ENCODE peak calls at places on chromosomes 2 and 18, in five cellular contexts. P is A549, X is GM12878, E is psoas muscle, Q is prostate gland. R is an unnamed sample.

GRCh38 chr2:199975297-199975895 is 20.0 kb downstream of the MAIP1 start:
- DNase-seq in P (no peak), E (no peak), X (no peak), Q (no peak), R (peak)

GRCh38 chr2:170814551-170815245 is 2.0 kb upstream of the GAD1 start:
- DNase-seq in E (no peak), Q (no peak), P (no peak), X (no peak), R (no peak)

GRCh38 chr2:16604236-16604635 is 61.4 kb downstream of the CYRIA start:
- DNase-seq in E (no peak), Q (no peak), X (no peak), P (no peak), R (no peak)

GRCh38 chr2:10971131-10971854 is 59.6 kb downstream of the KCNF1 start:
- DNase-seq in X (no peak), E (no peak), P (no peak), Q (no peak), R (no peak)

GRCh38 chr2:190533175-190533967 is 1.2 kb downstream of the NEMP2 start:
- DNase-seq in E (no peak), Q (no peak), P (no peak), X (no peak), R (no peak)

GRCh38 chr18:79348066-79348465 is 47.7 kb upstream of the NFATC1 start:
- DNase-seq in Q (no peak), P (no peak), E (no peak), X (no peak), R (peak)

GRCh38 chr2:218323526-218324472 is 31.5 kb upstream of the TMBIM1 start:
- DNase-seq in Q (peak), E (no peak), X (no peak), P (peak), R (peak)

GRCh38 chr2:37287966-37288365 is 36.7 kb downstream of the PRKD3 start:
- DNase-seq in E (no peak), Q (no peak), P (peak), X (peak), R (no peak)

GRCh38 chr2:189698020-189698887 is 23.8 kb downstream of the ANKAR start:
- DNase-seq in Q (peak), X (no peak), P (peak), E (no peak), R (peak)

GRCh38 chr2:127574656-127575055 is 39.2 kb downstream of the MYO7B start:
- DNase-seq in Q (no peak), P (no peak), E (no peak), X (no peak), R (no peak)

GRCh38 chr2:2060431-2060830 is 270.6 kb downstream of the MYT1L start:
- DNase-seq in E (no peak), P (no peak), Q (no peak), X (no peak), R (no peak)

GRCh38 chr18:44715245-44715644 is 34.6 kb downstream of the SETBP1 start:
- DNase-seq in Q (peak), X (no peak), P (no peak), E (peak), R (peak)

GRCh38 chr18:78507217-78507616 is 472.4 kb upstream of the SALL3 start:
- DNase-seq in P (no peak), E (no peak), X (no peak), Q (no peak), R (no peak)

GRCh38 chr2:28352104-28352503 is 40.6 kb upstream of the FOSL2 start:
- DNase-seq in X (no peak), Q (no peak), P (no peak), E (peak), R (no peak)

GRCh38 chr2:165376571-165376975 is 92.9 kb upstream of the CSRNP3 start:
- DNase-seq in E (no peak), P (no peak), X (no peak), Q (no peak), R (no peak)

GRCh38 chr2:38125830-38126229 is 49.9 kb upstream of the CYP1B1 start:
- DNase-seq in X (no peak), P (no peak), Q (no peak), E (no peak), R (no peak)

GRCh38 chr18:31942999-31943894 is at the start of gene TRAPPC8:
- DNase-seq in X (peak), E (peak), P (peak), Q (peak), R (peak)

GRCh38 chr2:202780514-202781021 is 91.0 kb downstream of the ICA1L start:
- DNase-seq in X (peak), P (no peak), E (no peak), Q (no peak), R (peak)

GRCh38 chr18:28459587-28459986 is 282.7 kb upstream of the CDH2 start:
- DNase-seq in X (no peak), P (no peak), Q (no peak), E (no peak), R (no peak)

GRCh38 chr18:14961991-14962390 is 214.0 kb downstream of the ANKRD30B start:
- DNase-seq in X (no peak), P (no peak), Q (no peak), E (no peak), R (peak)

GRCh38 chr18:45567123-45567522 is 48.2 kb upstream of the SLC14A2 start:
- DNase-seq in Q (no peak), P (no peak), X (no peak), E (no peak), R (peak)

GRCh38 chr2:185738679-185739472 is at the start of gene FSIP2:
- DNase-seq in X (no peak), P (no peak), Q (peak), E (peak), R (peak)

GRCh38 chr18:74899554-74899953 is 301.9 kb downstream of the ZNF407 start:
- DNase-seq in X (no peak), P (no peak), Q (no peak), E (peak), R (peak)

GRCh38 chr2:119257198-119257597 is 33.6 kb downstream of the STEAP3 start:
- DNase-seq in X (no peak), E (no peak), Q (no peak), P (no peak), R (no peak)

GRCh38 chr2:233029321-233029720 is 3.2 kb upstream of the NEU2 start:
- DNase-seq in P (no peak), X (no peak), E (no peak), Q (no peak), R (no peak)

GRCh38 chr18:37465922-37466321 is 99.7 kb downstream of the CELF4 start:
- DNase-seq in P (no peak), Q (no peak), E (no peak), X (no peak), R (no peak)

GRCh38 chr2:191023235-191023679 is 9.3 kb upstream of the STAT1 start:
- DNase-seq in E (no peak), Q (no peak), P (no peak), X (no peak), R (no peak)

GRCh38 chr2:72271766-72272615 is 124.3 kb upstream of the CYP26B1 start:
- DNase-seq in X (no peak), P (no peak), E (no peak), Q (no peak), R (no peak)

GRCh38 chr18:56329536-56329935 is 308.9 kb downstream of the TXNL1 start:
- DNase-seq in X (no peak), P (no peak), Q (no peak), E (no peak), R (no peak)

GRCh38 chr18:56333146-56333545 is 305.2 kb downstream of the TXNL1 start:
- DNase-seq in P (no peak), Q (no peak), E (no peak), X (no peak), R (no peak)

GRCh38 chr18:56330381-56331115 is 307.8 kb downstream of the TXNL1 start:
- DNase-seq in X (no peak), E (no peak), Q (no peak), P (no peak), R (no peak)

DNA sequence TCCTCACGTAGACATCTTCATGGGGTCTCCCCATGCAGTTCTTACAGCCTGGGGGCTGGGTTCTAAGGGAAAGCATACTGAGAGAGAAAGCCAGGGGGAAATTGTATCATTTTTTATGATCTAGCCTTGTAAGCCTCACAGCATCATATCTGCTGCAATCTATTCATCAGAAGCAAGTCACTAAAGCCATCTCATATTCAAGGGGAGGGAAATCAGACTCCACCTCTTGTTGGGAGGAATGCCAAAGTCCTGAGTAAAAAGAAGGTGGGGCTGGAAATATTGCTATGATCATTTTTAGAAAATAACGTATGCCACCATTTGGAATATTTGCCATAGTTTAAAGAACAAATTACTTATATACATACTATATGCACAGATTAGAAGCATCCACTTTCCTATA is 304.5 kb downstream of the TXNL1 start:
- DNase-seq in E (no peak), P (no peak), X (no peak), Q (no peak), R (no peak)
- H3K4me3 ChIP-seq in E (no peak), P (no peak), X (no peak), Q (no peak), R (no peak)

GRCh38 chr18:48123324-48123723 is 192.9 kb upstream of the SMAD2 start:
- DNase-seq in Q (no peak), P (no peak), X (no peak), E (no peak), R (no peak)
- TF ChIP-seq CTCF in Q (no peak), P (no peak), X (no peak), E (no peak), R (no peak)

DNA sequence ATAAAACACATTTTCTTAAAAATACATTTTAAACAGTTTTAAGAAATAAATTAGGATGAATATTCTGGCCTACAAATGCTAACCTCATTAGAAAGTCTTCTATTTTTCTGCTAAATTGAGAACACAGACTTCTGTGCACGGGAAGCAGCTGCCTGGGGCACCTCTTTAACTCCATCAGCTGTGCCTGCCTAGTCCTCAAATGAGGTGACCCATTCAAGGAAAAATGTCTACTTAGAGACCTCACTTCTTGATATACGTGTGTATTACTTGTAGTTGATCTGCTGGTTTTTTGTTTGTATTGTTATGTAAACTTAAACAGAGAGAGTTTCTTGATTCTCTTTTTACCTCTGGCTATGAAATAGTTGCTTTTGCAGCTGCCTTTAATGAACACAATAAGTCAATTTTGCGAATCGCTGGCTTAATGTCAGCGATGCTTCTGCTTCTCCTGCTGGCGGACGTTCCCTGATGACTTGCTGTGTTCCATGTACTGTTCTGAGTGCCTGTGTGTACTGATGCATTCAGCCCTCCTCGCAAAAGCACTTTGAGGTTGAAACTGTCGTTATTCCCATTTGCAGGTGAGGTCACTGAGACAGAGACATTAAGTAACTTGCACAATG is 88.7 kb upstream of the TXNDC2 start:
- DNase-seq in E (no peak), Q (no peak), X (no peak), P (no peak), R (no peak)
- H3K4me3 ChIP-seq in E (no peak), Q (no peak), X (no peak), P (no peak), R (no peak)

GRCh38 chr2:69211111-69211510 is 175.9 kb downstream of the GFPT1 start:
- DNase-seq in P (no peak), E (no peak), Q (no peak), X (no peak), R (no peak)

GRCh38 chr2:69209482-69209881 is 177.5 kb downstream of the GFPT1 start:
- DNase-seq in P (no peak), E (no peak), Q (no peak), X (no peak), R (no peak)

GRCh38 chr2:69205491-69205890 is 181.5 kb downstream of the GFPT1 start:
- DNase-seq in Q (no peak), P (no peak), X (no peak), E (no peak), R (no peak)

GRCh38 chr2:69210386-69210785 is 176.6 kb downstream of the GFPT1 start:
- DNase-seq in P (no peak), X (no peak), E (no peak), Q (no peak), R (no peak)

DNA sequence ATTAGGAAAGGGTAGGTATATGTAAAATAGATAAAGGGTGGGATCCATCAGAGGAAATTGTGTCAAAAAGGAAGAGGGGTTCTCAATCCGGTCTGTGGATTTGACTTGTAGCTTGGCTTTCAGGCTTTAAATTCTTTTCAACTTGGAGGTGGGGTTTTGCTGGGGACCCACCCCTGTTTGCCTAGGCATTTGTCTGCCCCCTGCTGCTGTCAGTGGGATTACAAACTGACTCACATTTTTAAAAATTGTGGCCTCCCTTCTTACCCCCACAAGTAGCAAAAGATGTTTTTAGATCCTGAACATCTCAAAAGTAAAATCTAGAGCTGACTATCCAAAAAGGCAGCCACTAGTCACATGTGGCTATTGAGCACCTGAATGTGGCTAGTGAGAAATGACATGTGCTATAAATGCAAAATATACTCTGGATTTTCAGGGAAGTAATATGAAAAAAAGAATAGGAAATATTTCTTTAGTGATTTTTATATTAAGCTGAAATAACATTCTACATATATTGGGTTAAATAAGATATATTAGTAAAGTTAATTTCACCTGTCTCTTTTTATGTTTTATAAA is 178.9 kb downstream of the GFPT1 start:
- DNase-seq in Q (no peak), E (no peak), X (no peak), P (no peak), R (no peak)
- TF ChIP-seq CTCF in Q (no peak), E (no peak), X (peak), P (peak), R (peak)

GRCh38 chr18:24632158-24632988 is 171.9 kb downstream of the HRH4 start:
- DNase-seq in Q (no peak), E (no peak), P (no peak), X (no peak), R (no peak)
- H3K4me3 ChIP-seq in Q (no peak), E (no peak), P (no peak), X (no peak), R (no peak)